ENCODE peak calls at places on chromosomes 11 and 22, in nine cellular contexts. K is adrenal gland, F is endodermal cell, N is psoas muscle, D is neuronal stem cell, X is transverse colon, T is aorta, J is neural progenitor cell, G is stomach. Z is an unnamed sample.

GRCh38 chr11:48052183-48053040 is 72.1 kb downstream of the PTPRJ start:
- DNase-seq in F (peak; percentile 89), T (no peak), N (no peak), J (peak; percentile 24), X (peak; percentile 25), G (peak; percentile 90), D (no peak), K (no peak), Z (no peak)

GRCh38 chr22:33519140-33519973 is 400.9 kb downstream of the LARGE1 start:
- DNase-seq in N (peak; percentile 17), T (no peak), K (peak; percentile 26), D (peak; percentile 71), F (peak; percentile 67), J (peak; percentile 78), G (no peak), X (peak; percentile 22), Z (no peak)

GRCh38 chr11:128867277-128867676 is at the start of gene KCNJ1:
- DNase-seq in T (no peak), N (no peak), F (no peak), D (no peak), J (no peak), G (no peak), K (no peak), X (no peak), Z (no peak)

GRCh38 chr11:91790346-91790745 is 434.3 kb upstream of the FAT3 start:
- DNase-seq in K (no peak), T (no peak), G (no peak), X (no peak), J (peak; percentile 10), F (no peak), N (no peak), D (no peak), Z (peak; percentile 46)

GRCh38 chr11:72001255-72001654 is 2.5 kb downstream of the IL18BP start:
- DNase-seq in X (no peak), J (no peak), T (peak; percentile 47), F (peak; percentile 51), D (no peak), G (no peak), K (no peak), N (no peak), Z (no peak)

GRCh38 chr22:23458663-23459541 is 121.2 kb downstream of the IGLL1 start:
- DNase-seq in G (no peak), T (peak; percentile 54), F (no peak), J (no peak), K (no peak), X (no peak), N (no peak), D (no peak), Z (no peak)

GRCh38 chr11:47595967-47596366 is 1.8 kb upstream of the C1QTNF4 start:
- DNase-seq in T (no peak), J (no peak), N (no peak), G (no peak), D (no peak), F (no peak), K (no peak), X (no peak), Z (no peak)

GRCh38 chr11:35013514-35014191 is 97.2 kb downstream of the PDHX start:
- DNase-seq in G (no peak), J (peak; percentile 20), T (no peak), D (no peak), N (no peak), X (no peak), F (no peak), K (no peak), Z (no peak)

GRCh38 chr22:35915477-35916013 is 113.1 kb downstream of the RBFOX2 start:
- DNase-seq in J (peak; percentile 45), F (no peak), N (no peak), X (no peak), T (no peak), K (no peak), D (no peak), G (no peak), Z (no peak)

GRCh38 chr11:124886978-124887666 is 10.5 kb downstream of the ROBO4 start:
- DNase-seq in K (no peak), F (peak; percentile 34), G (no peak), X (no peak), N (no peak), D (no peak), T (no peak), J (no peak), Z (no peak)

GRCh38 chr11:1326435-1327063 is 17.1 kb upstream of the TOLLIP start:
- DNase-seq in N (no peak), F (no peak), K (peak; percentile 62), T (no peak), J (no peak), D (no peak), G (no peak), X (no peak), Z (no peak)

GRCh38 chr11:89437317-89437716 is 53.9 kb downstream of the NOX4 start:
- DNase-seq in D (no peak), G (no peak), X (no peak), K (no peak), N (no peak), J (peak; percentile 13), F (peak; percentile 55), T (no peak), Z (no peak)

DNA sequence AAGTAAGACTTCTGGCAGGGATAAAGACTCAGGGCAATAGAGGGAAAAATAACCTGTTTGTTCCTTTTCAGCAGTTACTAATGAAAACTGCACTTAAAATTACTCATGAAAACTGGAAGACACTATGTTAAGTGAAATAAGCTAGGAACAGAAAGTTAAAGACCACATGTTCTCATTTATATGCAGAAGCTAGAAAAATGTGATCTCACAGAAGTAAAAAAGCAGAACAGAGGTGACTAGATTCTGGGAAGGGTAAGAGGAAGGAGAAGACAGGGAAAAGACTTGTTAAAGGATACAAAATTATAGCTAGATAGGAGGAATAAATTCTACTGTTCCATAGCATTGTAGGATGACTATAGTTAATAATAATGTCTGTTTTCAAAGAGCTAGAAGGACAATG is 22.2 kb downstream of the HPS5 start:
- DNase-seq in X (no peak), G (no peak), D (no peak), N (no peak), J (no peak), K (no peak), T (no peak), F (no peak), Z (no peak)
- H3K36me3 ChIP-seq in X (no peaks in the 10 kb centered on the region), G (peaks cover 96% of the 10 kb centered on the region), D (peaks cover 7% of the 10 kb centered on the region), N (peaks cover 9% of the 10 kb centered on the region), J (peaks cover 6% of the 10 kb centered on the region), K (peaks cover 65% of the 10 kb centered on the region), T (peaks cover 10% of the 10 kb centered on the region), F (peaks cover 85% of the 10 kb centered on the region), Z (no peaks in the 10 kb centered on the region)

GRCh38 chr22:39500101-39500500 is 2.0 kb upstream of the MIEF1 start:
- DNase-seq in T (no peak), G (no peak), J (no peak), N (no peak), K (no peak), D (no peak), X (no peak), F (no peak), Z (no peak)
- H3K4me1 ChIP-seq in T (peaks cover 11% of the 10 kb centered on the region), G (peaks cover 41% of the 10 kb centered on the region), J (peaks cover 41% of the 10 kb centered on the region), N (peaks cover 26% of the 10 kb centered on the region), K (peaks cover 30% of the 10 kb centered on the region), D (peaks cover 20% of the 10 kb centered on the region), X (peaks cover 20% of the 10 kb centered on the region), F (peaks cover 21% of the 10 kb centered on the region), Z (peaks cover 26% of the 10 kb centered on the region)

DNA sequence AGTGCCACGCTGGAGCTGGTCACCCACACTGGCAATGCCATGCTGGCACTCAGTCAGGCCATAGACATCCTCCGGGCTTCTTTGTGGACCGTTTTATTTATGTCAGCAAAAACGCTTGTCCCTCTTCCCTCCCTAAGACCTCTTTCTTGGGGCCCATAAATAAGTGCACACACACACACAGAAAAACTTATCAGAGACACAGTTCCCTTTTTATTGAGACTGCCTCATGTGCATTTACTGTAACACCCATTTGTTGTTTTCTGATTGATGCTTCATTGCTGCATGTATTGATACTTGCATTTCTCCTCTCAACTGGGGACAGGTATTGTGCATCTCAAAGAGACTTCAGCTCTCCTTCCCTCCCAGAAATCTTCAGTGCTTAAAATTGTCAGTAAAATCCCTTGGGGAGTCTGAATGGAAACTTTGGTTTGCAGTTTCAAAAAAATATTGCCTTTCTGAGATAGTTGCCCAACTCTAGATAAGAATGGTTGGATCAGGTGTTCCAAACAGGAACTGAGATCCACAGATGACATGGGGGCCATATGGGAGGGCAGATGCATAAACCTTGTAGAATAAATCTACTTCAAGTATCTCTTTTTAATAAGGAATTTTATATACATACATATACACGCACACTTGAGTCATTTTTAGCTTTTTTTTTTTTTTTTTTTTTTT is 50.9 kb downstream of the PPP2R1B start:
- DNase-seq in F (no peak), X (no peak), J (no peak), N (no peak), G (no peak), D (no peak), K (no peak), T (no peak), Z (no peak)
- H3K36me3 ChIP-seq in F (peaks cover 44% of the 10 kb centered on the region), X (no peaks in the 10 kb centered on the region), J (no peaks in the 10 kb centered on the region), N (peaks cover 5% of the 10 kb centered on the region), G (peaks cover 75% of the 10 kb centered on the region), D (peaks cover 11% of the 10 kb centered on the region), K (peaks cover 36% of the 10 kb centered on the region), T (peaks cover 5% of the 10 kb centered on the region), Z (peaks cover 4% of the 10 kb centered on the region)

GRCh38 chr11:121931748-121932352 is 184.2 kb downstream of the BLID start:
- DNase-seq in D (no peak), N (no peak), F (no peak), K (no peak), J (no peak), T (no peak), G (no peak), X (no peak), Z (no peak)
- H3K4me1 ChIP-seq in D (peaks cover 19% of the 10 kb centered on the region), N (peaks cover 8% of the 10 kb centered on the region), F (peaks cover 9% of the 10 kb centered on the region), K (peaks cover 13% of the 10 kb centered on the region), J (peaks cover 31% of the 10 kb centered on the region), T (no peaks in the 10 kb centered on the region), G (no peaks in the 10 kb centered on the region), X (peaks cover 7% of the 10 kb centered on the region), Z (peaks cover 11% of the 10 kb centered on the region)

GRCh38 chr11:94417386-94417987 is 16.3 kb upstream of the GPR83 start:
- DNase-seq in J (peak; percentile 54), N (no peak), G (no peak), D (no peak), T (no peak), K (no peak), X (no peak), F (no peak), Z (no peak)

GRCh38 chr11:94418123-94418770 is 17.0 kb upstream of the GPR83 start:
- DNase-seq in N (no peak), D (no peak), X (no peak), K (no peak), T (no peak), F (no peak), J (no peak), G (no peak), Z (no peak)

GRCh38 chr11:94424662-94425061 is 23.4 kb upstream of the GPR83 start:
- DNase-seq in J (no peak), T (no peak), G (no peak), X (no peak), D (no peak), N (no peak), K (no peak), F (no peak), Z (no peak)

GRCh38 chr11:94424011-94424410 is 22.8 kb upstream of the GPR83 start:
- DNase-seq in K (no peak), N (no peak), D (no peak), T (no peak), G (no peak), J (no peak), F (no peak), X (no peak), Z (no peak)

GRCh38 chr11:94423467-94423866 is 22.2 kb upstream of the GPR83 start:
- DNase-seq in N (no peak), T (no peak), K (no peak), X (no peak), F (no peak), J (no peak), G (no peak), D (no peak), Z (no peak)
- H3K36me3 ChIP-seq in N (no peaks in the 10 kb centered on the region), T (peaks cover 3% of the 10 kb centered on the region), K (no peaks in the 10 kb centered on the region), X (no peaks in the 10 kb centered on the region), F (peaks cover 30% of the 10 kb centered on the region), J (no peaks in the 10 kb centered on the region), G (peaks cover 65% of the 10 kb centered on the region), D (peaks cover 2% of the 10 kb centered on the region), Z (peaks cover 16% of the 10 kb centered on the region)